ENCODE peak calls at places on chromosome 19, in nine cellular contexts. G, D, B, F, S, X, U, O and I are unnamed samples.

GRCh38 chr19:703651-704446 is 4.9 kb upstream of the PALM start:
- DNase-seq in G (peak; percentile 16), D (peak; percentile 74), O (peak; percentile 86), B (peak; percentile 77), U (peak; percentile 33), F (peak; percentile 59), X (peak; percentile 29), S (peak; percentile 88), I (peak; percentile 69)

GRCh38 chr19:44789943-44790467 is 12.3 kb downstream of the CBLC start:
- DNase-seq in F (no peak), X (no peak), D (no peak), O (no peak), S (no peak), U (no peak), B (no peak), G (no peak), I (no peak)

GRCh38 chr19:6947745-6948144 is 60.4 kb downstream of the ADGRE1 start:
- DNase-seq in G (no peak), O (no peak), F (peak; percentile 89), U (peak; percentile 26), S (no peak), D (no peak), B (no peak), X (no peak), I (no peak)

GRCh38 chr19:33412617-33413425 is 39.3 kb downstream of the CEBPG start:
- DNase-seq in O (no peak), B (no peak), U (no peak), X (no peak), S (no peak), F (no peak), D (no peak), G (no peak), I (no peak)

GRCh38 chr19:6705931-6706632 is 14.4 kb downstream of the C3 start:
- DNase-seq in O (no peak), F (no peak), D (no peak), U (no peak), B (no peak), S (no peak), G (no peak), X (no peak), I (no peak)

GRCh38 chr19:16106121-16106520 is 5.6 kb upstream of the RAB8A start:
- DNase-seq in D (no peak), U (no peak), S (no peak), X (no peak), O (no peak), F (no peak), G (no peak), B (no peak), I (no peak)

GRCh38 chr19:37251308-37252229 is 33.6 kb downstream of the ZNF383 start:
- DNase-seq in F (peak; percentile 92), U (no peak), S (peak; percentile 85), X (peak; percentile 11), G (no peak), B (peak; percentile 87), D (peak; percentile 89), O (no peak), I (peak; percentile 99)

GRCh38 chr19:45470147-45471081 is 2.6 kb downstream of the FOSB start:
- DNase-seq in O (no peak), B (no peak), S (no peak), D (peak; percentile 34), G (no peak), U (no peak), X (no peak), F (no peak), I (no peak)

GRCh38 chr19:4014541-4015491 is 7.3 kb downstream of the PIAS4 start:
- DNase-seq in F (no peak), X (no peak), G (peak; percentile 23), O (peak; percentile 10), B (peak; percentile 64), D (peak; percentile 74), U (no peak), S (peak; percentile 70), I (no peak)

GRCh38 chr19:3207466-3208242 is 16.8 kb upstream of the CELF5 start:
- DNase-seq in G (no peak), F (peak; percentile 41), S (no peak), D (no peak), U (no peak), B (no peak), O (no peak), X (no peak), I (no peak)

GRCh38 chr19:18320865-18321728 is 1.8 kb downstream of the LSM4 start:
- DNase-seq in S (no peak), G (no peak), U (no peak), F (no peak), O (no peak), D (peak; percentile 50), X (no peak), B (peak; percentile 28), I (no peak)

GRCh38 chr19:18501832-18502231 is 20.0 kb downstream of the ELL start:
- DNase-seq in B (peak; percentile 67), F (no peak), S (peak; percentile 62), O (no peak), X (no peak), U (no peak), G (no peak), D (peak; percentile 56), I (no peak)

GRCh38 chr19:18340237-18340989 is at the start of gene PGPEP1:
- DNase-seq in F (peak; percentile 75), X (no peak), O (peak; percentile 89), U (no peak), S (peak; percentile 82), G (peak; percentile 68), D (peak; percentile 80), B (peak; percentile 83), I (peak; percentile 62)

GRCh38 chr19:29714371-29714952 is 599 bp downstream of the C19orf12 start:
- DNase-seq in G (peak; percentile 43), U (peak; percentile 48), F (no peak), O (no peak), D (no peak), B (no peak), S (no peak), X (no peak), I (no peak)

GRCh38 chr19:33194527-33194883 is 375 bp downstream of the LRP3 start:
- DNase-seq in G (no peak), S (no peak), X (no peak), U (no peak), B (no peak), F (peak; percentile 15), O (peak; percentile 47), D (peak; percentile 21), I (no peak)

GRCh38 chr19:31727536-31727935 is 378.3 kb upstream of the TSHZ3 start:
- DNase-seq in B (no peak), S (no peak), X (no peak), U (no peak), G (no peak), D (no peak), F (no peak), O (no peak), I (no peak)

GRCh38 chr19:48169585-48169973 is 565 bp downstream of the LIG1 start:
- DNase-seq in O (peak; percentile 87), G (peak; percentile 91), X (peak; percentile 20), F (peak; percentile 75), U (peak; percentile 79), B (peak; percentile 64), S (peak; percentile 79), D (peak; percentile 60), I (no peak)
- H3K27ac ChIP-seq in O (no peak overlapping the region), G (peak overlapping the region; percentile 92), X (peak overlapping the region; percentile 85), F (peak overlapping the region; percentile 99), U (peak overlapping the region; percentile 92), B (peak overlapping the region; percentile 98), S (peak overlapping the region; percentile 91), D (peak overlapping the region; percentile 85), I (peak overlapping the region; percentile 99)

DNA sequence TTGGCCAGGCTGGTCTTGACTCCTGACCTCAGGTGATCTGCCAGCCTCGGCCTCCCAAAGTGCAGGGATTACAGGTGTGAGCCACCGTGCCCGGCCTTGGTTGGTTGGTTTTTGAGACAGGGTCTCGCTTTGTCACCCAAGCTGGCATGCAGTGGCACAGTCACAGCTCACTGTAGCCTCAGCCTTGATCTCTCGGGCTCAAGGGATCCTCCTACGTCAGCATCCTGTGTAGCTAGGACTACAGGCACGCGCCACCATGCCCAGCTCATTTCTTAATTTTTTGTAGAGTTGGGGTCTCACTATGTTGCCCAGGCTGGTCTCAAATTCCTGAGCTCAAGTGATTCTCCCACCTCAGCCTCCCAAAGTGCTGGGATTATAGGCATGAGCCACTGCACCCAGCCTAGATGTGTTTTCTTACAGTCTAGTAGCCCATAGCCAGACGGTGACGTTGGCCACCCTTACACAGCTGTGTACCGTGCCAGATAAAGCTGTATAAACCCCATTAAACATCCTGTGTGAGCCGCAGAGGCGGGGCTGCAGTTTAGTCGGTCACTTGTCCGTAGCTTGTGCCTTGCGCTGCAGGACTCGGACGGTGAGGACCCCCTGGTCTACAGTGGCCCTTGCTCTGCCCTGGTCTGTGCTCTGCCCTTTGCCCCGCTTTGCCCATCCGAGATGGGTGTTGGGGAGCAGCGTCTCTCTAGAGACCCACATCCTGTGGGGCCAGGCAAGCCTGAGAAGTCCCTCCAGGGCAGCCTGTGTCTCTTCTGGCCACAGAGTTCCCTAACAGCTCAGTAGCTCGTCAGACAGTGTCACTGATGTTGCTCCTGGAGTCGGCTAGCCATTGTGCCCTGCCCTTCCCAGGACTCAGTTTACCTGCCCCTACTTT is 9.8 kb downstream of the IRF3 start:
- DNase-seq in S (no peak), X (no peak), G (no peak), B (no peak), O (no peak), D (no peak), F (no peak), U (no peak), I (no peak)
- TF ChIP-seq CTCF in S (no peak), X (no peak), G (no peak), B (no peak), O (no peak), D (no peak), F (no peak), U (no peak), I (no peak)

GRCh38 chr19:13002970-13003540 is 7.8 kb downstream of the NFIX start:
- DNase-seq in U (no peak), F (no peak), X (no peak), B (no peak), G (no peak), D (no peak), O (no peak), S (no peak), I (no peak)

GRCh38 chr19:13002389-13002898 is 7.2 kb downstream of the NFIX start:
- DNase-seq in B (peak; percentile 55), F (no peak), S (peak; percentile 66), X (no peak), U (no peak), G (no peak), O (no peak), D (peak; percentile 63), I (peak; percentile 87)

GRCh38 chr19:12997967-12998940 is 3.0 kb downstream of the NFIX start:
- DNase-seq in S (no peak), D (no peak), O (no peak), F (no peak), X (no peak), G (no peak), B (no peak), U (no peak), I (no peak)

GRCh38 chr19:13001502-13002388 is 6.5 kb downstream of the NFIX start:
- DNase-seq in D (peak; percentile 76), X (peak; percentile 43), O (no peak), S (peak; percentile 66), U (no peak), B (peak; percentile 76), G (no peak), F (no peak), I (peak; percentile 87)

GRCh38 chr19:13001166-13001501 is 5.9 kb downstream of the NFIX start:
- DNase-seq in S (no peak), U (no peak), X (no peak), D (no peak), F (no peak), B (no peak), O (no peak), G (no peak), I (no peak)
- H3K27ac ChIP-seq in S (peak overlapping the region; percentile 93), U (no peak overlapping the region), X (peak overlapping the region; percentile 97), D (peak overlapping the region; percentile 86), F (no peak overlapping the region), B (peak overlapping the region; percentile 95), O (no peak overlapping the region), G (no peak overlapping the region), I (peak overlapping the region; percentile 100)

GRCh38 chr19:10379880-10380310 is 477 bp downstream of the TYK2 start:
- DNase-seq in S (no peak), X (no peak), G (no peak), D (no peak), U (no peak), B (no peak), F (no peak), O (no peak), I (no peak)
- TF ChIP-seq CTCF in S (no peak), X (no peak), G (no peak), D (no peak), U (no peak), B (no peak), F (no peak), O (no peak), I (no peak)